ENCODE peak calls at places on chromosomes 11 and 22, in ten cellular contexts. R, I, F, Z, S, W, B, J, X and V are unnamed samples.

GRCh38 chr11:128380280-128380604 is 207.1 kb downstream of the ETS1 start:
- DNase-seq in S (no peak), X (no peak), R (no peak), F (no peak), B (peak; percentile 33), Z (no peak), J (no peak), I (no peak), W (no peak), V (no peak)

GRCh38 chr11:114610550-114610949 is 15.0 kb upstream of the NXPE4 start:
- DNase-seq in R (no peak), Z (no peak), S (no peak), B (no peak), W (no peak), F (no peak), I (no peak), J (no peak), X (no peak), V (no peak)

GRCh38 chr11:93279911-93280347 is 50.6 kb upstream of the DEUP1 start:
- DNase-seq in J (no peak), B (no peak), X (no peak), W (no peak), F (no peak), R (peak; percentile 18), Z (peak; percentile 99), I (no peak), S (no peak), V (no peak)

GRCh38 chr22:44133161-44133560 is 47.6 kb upstream of the PARVG start:
- DNase-seq in B (no peak), X (no peak), J (no peak), F (no peak), Z (no peak), I (no peak), W (no peak), S (no peak), R (no peak), V (no peak)

GRCh38 chr11:13012037-13012693 is 3.0 kb downstream of the RASSF10 start:
- DNase-seq in B (no peak), I (no peak), S (no peak), Z (no peak), W (no peak), F (no peak), R (peak; percentile 18), J (no peak), X (no peak), V (no peak)

GRCh38 chr11:69916806-69917387 is 97.7 kb upstream of the FGF3 start:
- DNase-seq in R (no peak), B (no peak), Z (no peak), J (no peak), W (no peak), F (no peak), X (no peak), S (no peak), I (no peak), V (no peak)

GRCh38 chr11:8608646-8609045 is 14.6 kb upstream of the STK33 start:
- DNase-seq in W (no peak), Z (peak; percentile 33), S (no peak), B (peak; percentile 40), I (no peak), J (no peak), F (no peak), R (no peak), X (no peak), V (no peak)

GRCh38 chr11:1194977-1195689 is 27.7 kb upstream of the MUC5B start:
- DNase-seq in B (no peak), S (no peak), Z (no peak), R (no peak), I (no peak), J (no peak), X (no peak), F (peak; percentile 13), W (peak; percentile 33), V (no peak)

GRCh38 chr11:120646206-120646605 is 134.7 kb downstream of the GRIK4 start:
- DNase-seq in W (no peak), J (no peak), S (no peak), X (no peak), F (no peak), I (no peak), B (no peak), Z (no peak), R (no peak), V (no peak)

GRCh38 chr11:131807876-131808275 is 437.5 kb downstream of the NTM start:
- DNase-seq in I (no peak), F (no peak), J (no peak), Z (no peak), R (no peak), S (no peak), W (no peak), X (no peak), B (no peak), V (no peak)

GRCh38 chr11:6307879-6308278 is 12.4 kb downstream of the CAVIN3 start:
- DNase-seq in W (no peak), Z (peak; percentile 15), X (no peak), I (no peak), S (no peak), F (no peak), B (peak; percentile 46), J (no peak), R (no peak), V (no peak)